ENCODE peak calls at places on chromosomes 2 and 18, in eight cellular contexts. One of them, this sample, is unnamed.
A peak's percentile ranks its signal among the peaks of the same experiment; 100 is the strongest.

GRCh38 chr2:112749755-112750559 is 14.5 kb downstream of the CKAP2L start:
- DNase-seq in neural crest cell: peak; percentile 83
- DNase-seq in kidney epithelial cell: peak; percentile 44
- DNase-seq in thoracic aorta: no peak
- DNase-seq in heart left ventricle: peak; percentile 61
- DNase-seq in right lobe of liver: peak; percentile 88
- DNase-seq in heart right ventricle: peak; percentile 79
- DNase-seq in kidney: peak; percentile 87
- DNase-seq in this sample: peak; percentile 92

GRCh38 chr2:177680866-177681358 is 288.3 kb downstream of the AGPS start:
- DNase-seq in heart left ventricle: no peak
- DNase-seq in right lobe of liver: no peak
- DNase-seq in kidney epithelial cell: no peak
- DNase-seq in thoracic aorta: no peak
- DNase-seq in heart right ventricle: no peak
- DNase-seq in neural crest cell: no peak
- DNase-seq in kidney: no peak
- DNase-seq in this sample: no peak

GRCh38 chr2:133801956-133802355 is 233.7 kb upstream of the NCKAP5 start:
- DNase-seq in kidney epithelial cell: no peak
- DNase-seq in heart right ventricle: no peak
- DNase-seq in thoracic aorta: no peak
- DNase-seq in right lobe of liver: no peak
- DNase-seq in heart left ventricle: no peak
- DNase-seq in kidney: no peak
- DNase-seq in neural crest cell: no peak
- DNase-seq in this sample: no peak

GRCh38 chr18:5622905-5623304 is 79.1 kb upstream of the EPB41L3 start:
- DNase-seq in kidney epithelial cell: no peak
- DNase-seq in heart left ventricle: no peak
- DNase-seq in neural crest cell: no peak
- DNase-seq in right lobe of liver: no peak
- DNase-seq in heart right ventricle: no peak
- DNase-seq in kidney: no peak
- DNase-seq in thoracic aorta: no peak
- DNase-seq in this sample: no peak

GRCh38 chr2:215970425-215970824 is 42.9 kb downstream of the MREG start:
- DNase-seq in kidney epithelial cell: no peak
- DNase-seq in neural crest cell: no peak
- DNase-seq in kidney: no peak
- DNase-seq in heart right ventricle: no peak
- DNase-seq in heart left ventricle: no peak
- DNase-seq in thoracic aorta: no peak
- DNase-seq in right lobe of liver: no peak
- DNase-seq in this sample: no peak

GRCh38 chr18:37396981-37397720 is 168.4 kb downstream of the CELF4 start:
- DNase-seq in heart right ventricle: no peak
- DNase-seq in kidney epithelial cell: no peak
- DNase-seq in heart left ventricle: no peak
- DNase-seq in thoracic aorta: no peak
- DNase-seq in right lobe of liver: no peak
- DNase-seq in kidney: peak; percentile 30
- DNase-seq in neural crest cell: no peak
- DNase-seq in this sample: no peak

GRCh38 chr2:60699617-60700016 is 56.5 kb upstream of the PAPOLG start:
- DNase-seq in neural crest cell: no peak
- DNase-seq in kidney: no peak
- DNase-seq in right lobe of liver: no peak
- DNase-seq in kidney epithelial cell: no peak
- DNase-seq in heart left ventricle: no peak
- DNase-seq in heart right ventricle: no peak
- DNase-seq in thoracic aorta: no peak
- DNase-seq in this sample: no peak

GRCh38 chr2:217978536-217979150 is 24.2 kb downstream of the TNS1 start:
- DNase-seq in right lobe of liver: no peak
- DNase-seq in kidney: peak; percentile 83
- DNase-seq in neural crest cell: peak; percentile 16
- DNase-seq in thoracic aorta: no peak
- DNase-seq in kidney epithelial cell: no peak
- DNase-seq in heart right ventricle: no peak
- DNase-seq in heart left ventricle: no peak
- DNase-seq in this sample: peak; percentile 35

GRCh38 chr2:145258903-145259579 is 739.1 kb upstream of the ZEB2 start:
- DNase-seq in kidney epithelial cell: peak; percentile 25
- DNase-seq in heart right ventricle: no peak
- DNase-seq in neural crest cell: no peak
- DNase-seq in heart left ventricle: no peak
- DNase-seq in right lobe of liver: no peak
- DNase-seq in kidney: no peak
- DNase-seq in thoracic aorta: no peak
- DNase-seq in this sample: no peak

GRCh38 chr2:229715895-229716507 is 1.6 kb upstream of the DNER start:
- DNase-seq in thoracic aorta: no peak
- DNase-seq in kidney epithelial cell: peak; percentile 9
- DNase-seq in right lobe of liver: no peak
- DNase-seq in heart right ventricle: no peak
- DNase-seq in heart left ventricle: no peak
- DNase-seq in kidney: no peak
- DNase-seq in neural crest cell: peak; percentile 21
- DNase-seq in this sample: peak; percentile 39

GRCh38 chr2:200302940-200303727 is 3.4 kb upstream of the SPATS2L start:
- DNase-seq in kidney: no peak
- DNase-seq in heart left ventricle: no peak
- DNase-seq in heart right ventricle: no peak
- DNase-seq in kidney epithelial cell: peak; percentile 82
- DNase-seq in neural crest cell: no peak
- DNase-seq in right lobe of liver: no peak
- DNase-seq in thoracic aorta: no peak
- DNase-seq in this sample: no peak

GRCh38 chr2:31238126-31238905 is 4.4 kb downstream of the EHD3 start:
- DNase-seq in heart left ventricle: no peak
- DNase-seq in neural crest cell: no peak
- DNase-seq in kidney epithelial cell: no peak
- DNase-seq in right lobe of liver: no peak
- DNase-seq in heart right ventricle: no peak
- DNase-seq in thoracic aorta: no peak
- DNase-seq in kidney: peak; percentile 68
- DNase-seq in this sample: no peak

GRCh38 chr2:217632036-217632435 is 370.8 kb downstream of the TNS1 start:
- DNase-seq in heart right ventricle: no peak
- DNase-seq in thoracic aorta: no peak
- DNase-seq in kidney: no peak
- DNase-seq in right lobe of liver: no peak
- DNase-seq in neural crest cell: no peak
- DNase-seq in heart left ventricle: no peak
- DNase-seq in kidney epithelial cell: no peak
- DNase-seq in this sample: no peak

GRCh38 chr2:180495606-180496005 is 484.8 kb upstream of the UBE2E3 start:
- DNase-seq in kidney: no peak
- DNase-seq in heart right ventricle: no peak
- DNase-seq in heart left ventricle: no peak
- DNase-seq in neural crest cell: no peak
- DNase-seq in kidney epithelial cell: no peak
- DNase-seq in thoracic aorta: no peak
- DNase-seq in right lobe of liver: no peak
- DNase-seq in this sample: no peak

GRCh38 chr2:161994766-161995165 is 79.2 kb downstream of the DPP4 start:
- DNase-seq in kidney: no peak
- DNase-seq in kidney epithelial cell: no peak
- DNase-seq in heart left ventricle: no peak
- DNase-seq in right lobe of liver: no peak
- DNase-seq in heart right ventricle: no peak
- DNase-seq in neural crest cell: no peak
- DNase-seq in thoracic aorta: no peak
- DNase-seq in this sample: no peak

GRCh38 chr2:236667526-236667925 is 97.9 kb downstream of the ACKR3 start:
- DNase-seq in heart right ventricle: no peak
- DNase-seq in heart left ventricle: no peak
- DNase-seq in kidney: peak; percentile 53
- DNase-seq in kidney epithelial cell: no peak
- DNase-seq in neural crest cell: no peak
- DNase-seq in thoracic aorta: no peak
- DNase-seq in right lobe of liver: no peak
- DNase-seq in this sample: no peak

DNA sequence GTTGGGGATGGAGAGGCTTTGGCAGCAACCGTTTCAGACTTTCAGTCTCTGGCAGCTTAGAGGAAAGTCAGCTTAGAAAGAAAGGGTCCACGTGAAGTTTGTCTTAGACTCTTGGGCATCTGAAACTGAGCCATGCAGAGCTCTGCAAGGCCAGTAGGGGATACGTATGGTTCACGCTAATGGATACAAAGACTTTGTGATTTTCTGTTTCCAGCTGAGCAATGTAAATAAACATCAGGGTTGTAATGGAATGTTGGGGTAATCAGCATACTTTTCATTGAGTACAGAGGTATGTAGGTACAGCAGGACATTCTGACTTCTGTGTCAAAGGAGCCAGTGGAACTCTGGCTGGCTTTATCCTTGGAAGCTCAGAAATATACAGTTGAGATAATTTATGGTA is 31.0 kb downstream of the RALB start:
- DNase-seq in kidney: no peak
- DNase-seq in heart left ventricle: no peak
- DNase-seq in kidney epithelial cell: peak; percentile 10
- DNase-seq in right lobe of liver: no peak
- DNase-seq in neural crest cell: no peak
- DNase-seq in heart right ventricle: no peak
- DNase-seq in thoracic aorta: no peak
- DNase-seq in this sample: no peak
- TF ChIP-seq CTCF in kidney: no peak
- TF ChIP-seq CTCF in heart left ventricle: no peak
- TF ChIP-seq CTCF in kidney epithelial cell: peak; percentile 36
- TF ChIP-seq CTCF in right lobe of liver: no peak
- TF ChIP-seq CTCF in neural crest cell: peak; percentile 52
- TF ChIP-seq CTCF in heart right ventricle: no peak
- TF ChIP-seq CTCF in thoracic aorta: no peak
- TF ChIP-seq CTCF in this sample: no peak

GRCh38 chr2:222960126-222960525 is 91.9 kb upstream of the KCNE4 start:
- DNase-seq in neural crest cell: no peak
- DNase-seq in kidney epithelial cell: no peak
- DNase-seq in heart right ventricle: no peak
- DNase-seq in kidney: no peak
- DNase-seq in right lobe of liver: no peak
- DNase-seq in heart left ventricle: no peak
- DNase-seq in thoracic aorta: no peak
- DNase-seq in this sample: no peak
- TF ChIP-seq CTCF in neural crest cell: no peak
- TF ChIP-seq CTCF in kidney epithelial cell: no peak
- TF ChIP-seq CTCF in heart right ventricle: no peak
- TF ChIP-seq CTCF in kidney: no peak
- TF ChIP-seq CTCF in right lobe of liver: no peak
- TF ChIP-seq CTCF in heart left ventricle: no peak
- TF ChIP-seq CTCF in thoracic aorta: no peak
- TF ChIP-seq CTCF in this sample: no peak

DNA sequence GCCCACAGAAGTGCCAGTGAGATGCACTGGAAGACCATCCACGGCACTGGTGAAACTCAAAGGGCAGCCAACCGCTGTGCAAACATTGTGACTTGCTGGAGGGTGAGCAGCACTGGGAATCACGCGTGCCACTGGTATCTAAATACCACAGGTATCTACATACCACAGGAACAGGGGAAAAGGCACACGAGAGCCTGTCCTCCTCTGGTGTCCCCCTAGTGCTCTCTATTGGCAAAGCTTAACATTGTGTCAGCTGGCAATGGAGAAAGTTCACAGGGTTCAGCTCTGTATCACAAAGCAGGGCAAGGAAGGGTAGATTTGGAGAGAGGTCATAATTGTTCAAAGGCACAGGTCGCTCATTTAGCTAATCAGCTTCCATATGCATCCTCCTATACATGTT is 12.6 kb upstream of the SEC11C start:
- DNase-seq in heart right ventricle: no peak
- DNase-seq in kidney epithelial cell: no peak
- DNase-seq in neural crest cell: no peak
- DNase-seq in heart left ventricle: no peak
- DNase-seq in thoracic aorta: no peak
- DNase-seq in kidney: no peak
- DNase-seq in right lobe of liver: no peak
- DNase-seq in this sample: no peak
- TF ChIP-seq CTCF in heart right ventricle: no peak
- TF ChIP-seq CTCF in kidney epithelial cell: no peak
- TF ChIP-seq CTCF in neural crest cell: no peak
- TF ChIP-seq CTCF in heart left ventricle: no peak
- TF ChIP-seq CTCF in thoracic aorta: no peak
- TF ChIP-seq CTCF in kidney: no peak
- TF ChIP-seq CTCF in right lobe of liver: no peak
- TF ChIP-seq CTCF in this sample: no peak

DNA sequence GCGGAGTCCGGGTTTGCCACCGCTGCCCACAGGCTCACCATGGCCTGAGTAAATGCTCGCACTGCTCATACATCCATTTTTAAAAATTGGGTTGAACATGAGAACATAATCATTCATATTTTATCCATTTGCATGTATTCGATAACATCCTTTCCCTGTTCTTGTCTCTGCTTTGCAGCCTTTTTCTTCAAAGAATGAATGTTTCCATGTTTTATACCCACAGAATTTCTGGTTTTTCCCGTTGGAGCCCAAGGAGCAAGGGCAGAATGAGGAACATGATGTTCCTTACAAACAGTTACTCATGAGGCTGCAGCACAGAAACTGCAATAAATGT is 146.5 kb downstream of the CCDC74A start:
- DNase-seq in kidney epithelial cell: no peak
- DNase-seq in heart left ventricle: no peak
- DNase-seq in right lobe of liver: no peak
- DNase-seq in neural crest cell: no peak
- DNase-seq in thoracic aorta: no peak
- DNase-seq in heart right ventricle: no peak
- DNase-seq in kidney: no peak
- DNase-seq in this sample: no peak
- TF ChIP-seq CTCF in kidney epithelial cell: no peak
- TF ChIP-seq CTCF in heart left ventricle: no peak
- TF ChIP-seq CTCF in right lobe of liver: no peak
- TF ChIP-seq CTCF in neural crest cell: no peak
- TF ChIP-seq CTCF in thoracic aorta: peak; percentile 10
- TF ChIP-seq CTCF in heart right ventricle: no peak
- TF ChIP-seq CTCF in kidney: no peak
- TF ChIP-seq CTCF in this sample: peak; percentile 58

GRCh38 chr18:74147779-74148542 is at the start of the genes FBXO15 and TIMM21:
- DNase-seq in neural crest cell: peak; percentile 87
- DNase-seq in heart right ventricle: peak; percentile 97
- DNase-seq in right lobe of liver: peak; percentile 98
- DNase-seq in kidney: peak; percentile 99
- DNase-seq in heart left ventricle: peak; percentile 96
- DNase-seq in thoracic aorta: peak; percentile 93
- DNase-seq in kidney epithelial cell: peak; percentile 84
- DNase-seq in this sample: peak; percentile 96
- TF ChIP-seq CTCF in neural crest cell: no peak
- TF ChIP-seq CTCF in heart right ventricle: no peak
- TF ChIP-seq CTCF in right lobe of liver: no peak
- TF ChIP-seq CTCF in kidney: no peak
- TF ChIP-seq CTCF in heart left ventricle: no peak
- TF ChIP-seq CTCF in thoracic aorta: no peak
- TF ChIP-seq CTCF in kidney epithelial cell: no peak
- TF ChIP-seq CTCF in this sample: no peak